ENCODE peak calls at places on chromosomes 12 and 14, in seven cellular contexts. F is nucleus accumbens; C is sciatic nerve; T is occipital lobe; E is GM23248; S is epithelial cell of esophagus; V is stimulated activated CD8-positive, alpha-beta memory T cell treated with anti-CD3 and anti-CD28 coated beads, Interleukin-15, amount 100 ng/mL, for 24 hours. D is an unnamed sample.

GRCh38 chr12:113587720-113588119 is 116.0 kb upstream of the LHX5 start:
- DNase-seq in S (no peak), E (no peak), F (no peak), V (no peak), T (no peak), C (no peak), D (no peak)

GRCh38 chr14:93964820-93965286 is 11.5 kb downstream of the ASB2 start:
- DNase-seq in T (no peak), F (no peak), S (no peak), E (no peak), C (no peak), V (no peak), D (no peak)

GRCh38 chr14:75274899-75275569 is 3.6 kb upstream of the FOS start:
- DNase-seq in E (no peak), F (no peak), C (peak; percentile 49), T (peak; percentile 18), V (no peak), S (peak; percentile 57), D (no peak)

GRCh38 chr12:95701275-95701674 is 89.3 kb downstream of the NTN4 start:
- DNase-seq in S (peak; percentile 6), C (no peak), V (no peak), T (no peak), E (peak; percentile 49), F (no peak), D (no peak)

GRCh38 chr12:124605150-124605549 is 37.7 kb upstream of the NCOR2 start:
- DNase-seq in S (no peak), C (no peak), T (no peak), E (no peak), F (no peak), V (no peak), D (no peak)

GRCh38 chr14:99537399-99537798 is 56.2 kb downstream of the CCNK start:
- DNase-seq in F (no peak), C (no peak), E (peak; percentile 89), T (no peak), S (peak; percentile 82), V (no peak), D (no peak)

GRCh38 chr14:33062881-33063280 is 124.2 kb downstream of the NPAS3 start:
- DNase-seq in T (no peak), S (peak; percentile 13), F (no peak), E (peak; percentile 42), V (no peak), C (no peak), D (no peak)

GRCh38 chr14:102819176-102819628 is 42.0 kb downstream of the TRAF3 start:
- DNase-seq in S (peak; percentile 71), V (no peak), T (no peak), E (no peak), C (no peak), F (no peak), D (no peak)

GRCh38 chr12:47414511-47414910 is 291.3 kb downstream of the RPAP3 start:
- DNase-seq in F (no peak), V (no peak), T (no peak), C (no peak), E (no peak), S (no peak), D (no peak)

GRCh38 chr14:75343914-75344313 is 65.3 kb downstream of the FOS start:
- DNase-seq in T (no peak), F (no peak), E (peak; percentile 88), V (no peak), C (no peak), S (peak; percentile 3), D (no peak)

GRCh38 chr12:127810026-127810425 is 456.9 kb upstream of the TMEM132C start:
- DNase-seq in T (no peak), C (no peak), F (no peak), V (no peak), S (peak; percentile 19), E (peak; percentile 97), D (peak; percentile 43)

GRCh38 chr12:50971946-50972345 is 19.6 kb downstream of the HIGD1C start:
- DNase-seq in C (no peak), S (no peak), F (no peak), T (no peak), E (peak; percentile 59), V (no peak), D (no peak)

GRCh38 chr12:51932218-51933076 is 19.1 kb upstream of the ACVR1B start:
- DNase-seq in E (no peak), S (no peak), F (no peak), V (no peak), C (peak; percentile 12), T (no peak), D (no peak)

GRCh38 chr14:55130194-55130550 is 1.1 kb downstream of the LGALS3 start:
- DNase-seq in E (peak; percentile 75), F (no peak), V (no peak), T (no peak), C (no peak), S (peak; percentile 73), D (no peak)

D was measured in NCI-H460.